ENCODE peak calls at places on chromosomes 6 and 20, in five cellular contexts. C is IMR-90, D is SK-N-SH, S is A549, T is K562. O is an unnamed sample.

GRCh38 chr20:61950631-61951010 is 115.1 kb downstream of the TAF4 start:
- DNase-seq in S (no peak), D (no peak), C (no peak), T (no peak), O (no peak)

GRCh38 chr6:16286151-16286522 is 47.8 kb downstream of the GMPR start:
- DNase-seq in D (peak; percentile 72), S (peak; percentile 39), T (peak; percentile 62), C (peak; percentile 38), O (no peak)

GRCh38 chr6:3987072-3987471 is 91.9 kb downstream of the FAM217A start:
- DNase-seq in S (peak; percentile 25), D (no peak), T (no peak), C (peak; percentile 52), O (no peak)

GRCh38 chr6:98787401-98787800 is 47.0 kb upstream of the POU3F2 start:
- DNase-seq in C (no peak), S (no peak), T (no peak), D (no peak), O (no peak)

GRCh38 chr6:15479761-15480160 is 183.1 kb downstream of the DTNBP1 start:
- DNase-seq in T (no peak), D (no peak), S (no peak), C (no peak), O (no peak)

GRCh38 chr20:34302312-34302722 is 838 bp downstream of the AHCY start:
- DNase-seq in S (no peak), T (peak; percentile 35), D (no peak), C (peak; percentile 47), O (no peak)

GRCh38 chr6:41306187-41306854 is 19.8 kb upstream of the TREM1 start:
- DNase-seq in T (peak; percentile 76), D (peak; percentile 54), C (peak; percentile 49), S (peak; percentile 52), O (no peak)

GRCh38 chr20:17936306-17936790 is 32.2 kb downstream of the SNX5 start:
- DNase-seq in C (peak; percentile 34), T (no peak), S (no peak), D (no peak), O (no peak)

GRCh38 chr20:53413188-53413631 is 180.4 kb downstream of the ZNF217 start:
- DNase-seq in D (no peak), C (no peak), T (peak; percentile 61), S (peak; percentile 59), O (peak; percentile 52)

GRCh38 chr6:93391982-93392381 is 27.4 kb downstream of the EPHA7 start:
- DNase-seq in T (no peak), C (no peak), D (no peak), S (no peak), O (no peak)

GRCh38 chr20:33671573-33672288 is 2.5 kb downstream of the NECAB3 start:
- DNase-seq in D (no peak), C (no peak), S (no peak), T (no peak), O (no peak)

GRCh38 chr6:1335367-1336037 is 23.6 kb downstream of the FOXQ1 start:
- DNase-seq in C (peak; percentile 76), S (peak; percentile 77), D (no peak), T (no peak), O (no peak)
- TF ChIP-seq RCOR1 in C (no peak), S (no peak), D (no peak), T (no peak), O (no peak)

GRCh38 chr20:58650181-58650775 is 805 bp upstream of the STX16 start:
- DNase-seq in C (no peak), T (no peak), D (peak; percentile 78), S (no peak), O (no peak)
- TF ChIP-seq RCOR1 in C (no peak), T (no peak), D (no peak), S (no peak), O (no peak)

GRCh38 chr6:109178921-109179320 is 83.6 kb downstream of the CEP57L1 start:
- DNase-seq in T (no peak), D (no peak), C (no peak), S (no peak), O (no peak)

GRCh38 chr6:109179507-109179906 is 84.2 kb downstream of the CEP57L1 start:
- DNase-seq in D (no peak), C (no peak), S (no peak), T (no peak), O (no peak)

GRCh38 chr6:109172096-109172495 is 76.8 kb downstream of the CEP57L1 start:
- DNase-seq in C (no peak), T (no peak), D (no peak), S (no peak), O (no peak)

GRCh38 chr6:109170333-109170732 is 75.0 kb downstream of the CEP57L1 start:
- DNase-seq in T (no peak), D (no peak), C (no peak), S (no peak), O (no peak)

GRCh38 chr6:109174911-109175310 is 79.6 kb downstream of the CEP57L1 start:
- DNase-seq in C (no peak), S (no peak), D (no peak), T (no peak), O (no peak)
- TF ChIP-seq RCOR1 in C (no peak), S (no peak), D (no peak), T (no peak), O (no peak)

GRCh38 chr6:169965657-169966311 is 214.4 kb downstream of the ERMARD start:
- DNase-seq in S (no peak), D (peak; percentile 12), T (no peak), C (no peak), O (no peak)
- TF ChIP-seq RCOR1 in S (no peak), D (no peak), T (no peak), C (no peak), O (no peak)

DNA sequence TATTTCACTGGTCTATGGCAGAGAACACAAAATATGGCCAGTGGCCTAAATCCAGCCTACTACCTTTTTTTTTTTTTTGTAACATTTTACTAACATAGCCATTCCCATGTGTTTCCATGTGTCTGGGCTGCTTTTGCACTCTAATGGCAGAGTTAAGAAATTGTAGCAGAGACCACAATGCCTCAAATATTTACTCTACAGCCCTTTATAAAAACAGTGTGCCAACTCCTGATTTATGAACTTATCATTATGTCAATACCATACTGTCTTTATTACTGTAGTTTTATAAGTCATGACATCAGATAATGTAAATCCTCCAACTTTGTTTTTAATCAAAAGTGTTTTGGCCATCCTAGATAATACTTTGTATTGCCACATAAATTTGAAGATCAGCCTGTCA is 27.4 kb upstream of the CAP2 start:
- DNase-seq in D (no peak), C (no peak), S (no peak), T (no peak), O (no peak)
- TF ChIP-seq RCOR1 in D (no peak), C (no peak), S (no peak), T (no peak), O (no peak)

GRCh38 chr6:90846824-90847223 is 260.0 kb upstream of the MAP3K7 start:
- DNase-seq in D (no peak), T (no peak), C (no peak), S (no peak), O (no peak)

GRCh38 chr6:90849686-90850085 is 262.8 kb upstream of the MAP3K7 start:
- DNase-seq in C (no peak), T (no peak), S (no peak), D (no peak), O (no peak)
- TF ChIP-seq RCOR1 in C (no peak), T (no peak), S (no peak), D (no peak), O (no peak)

GRCh38 chr6:137102050-137102848 is 57.5 kb upstream of the IL20RA start:
- DNase-seq in T (no peak), S (no peak), D (no peak), C (no peak), O (peak; percentile 92)
- TF ChIP-seq RCOR1 in T (no peak), S (no peak), D (no peak), C (no peak), O (no peak)

DNA sequence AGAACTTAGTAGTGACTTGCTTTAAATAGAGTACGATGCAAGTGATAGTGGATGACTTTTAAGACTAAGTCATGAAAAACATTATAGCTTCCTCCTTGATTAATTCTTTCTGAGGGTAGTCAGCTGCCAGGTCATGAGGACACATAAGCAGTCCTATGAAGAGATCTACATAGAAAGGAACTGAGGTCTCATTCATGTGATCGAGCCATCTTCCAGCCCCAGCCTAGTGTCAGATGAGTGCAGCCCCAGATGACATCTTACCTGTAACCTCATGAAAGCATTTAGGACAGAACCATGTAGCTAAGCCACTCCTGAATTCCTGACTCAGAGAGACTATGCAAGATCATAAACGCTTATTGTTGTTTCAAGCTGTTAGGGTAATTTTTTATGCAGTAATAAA is 67.7 kb downstream of the AK9 start:
- DNase-seq in T (no peak), C (no peak), D (no peak), S (no peak), O (no peak)
- TF ChIP-seq RCOR1 in T (no peak), C (no peak), D (no peak), S (no peak), O (no peak)

GRCh38 chr6:36938536-36938935 is 16.0 kb upstream of the PI16 start:
- DNase-seq in T (no peak), C (peak; percentile 93), S (no peak), D (no peak), O (no peak)
- TF ChIP-seq RCOR1 in T (no peak), C (no peak), S (no peak), D (no peak), O (no peak)